ENCODE peak calls at places on chromosome 21, in four cellular contexts. B is heart right ventricle, O is small intestine, I is mesendoderm. W is an unnamed sample. For H3K4me1 and H3K27me3, the result is how much of the 10 kb centered on the place peaks cover.

GRCh38 chr21:37704751-37705150 is 211.5 kb downstream of the KCNJ6 start:
- DNase-seq in O (no peak), I (no peak), B (no peak), W (no peak)

GRCh38 chr21:26115899-26116298 is 54.7 kb downstream of the APP start:
- DNase-seq in B (no peak), I (no peak), O (no peak), W (no peak)

GRCh38 chr21:43861716-43862115 is 3.3 kb upstream of the AGPAT3 start:
- DNase-seq in O (no peak), I (no peak), B (no peak), W (no peak)

GRCh38 chr21:26686278-26686677 is 113.2 kb upstream of the CYYR1 start:
- DNase-seq in I (peak), O (peak), B (no peak), W (no peak)

GRCh38 chr21:38679531-38679930 is 126.2 kb upstream of the ETS2 start:
- DNase-seq in O (no peak), B (no peak), I (no peak), W (no peak)

GRCh38 chr21:25908495-25908894 is 173.7 kb downstream of the GABPA start:
- DNase-seq in B (no peak), O (no peak), I (no peak), W (no peak)

GRCh38 chr21:22871692-22872091 is 1873.5 kb downstream of the NCAM2 start:
- DNase-seq in O (no peak), B (no peak), I (no peak), W (no peak)

GRCh38 chr21:38286739-38287426 is 30.1 kb downstream of the KCNJ15 start:
- DNase-seq in B (no peak), I (no peak), O (no peak), W (no peak)

GRCh38 chr21:31117046-31117916 is 79.0 kb upstream of the KRTAP19-8 start:
- DNase-seq in B (no peak), O (no peak), I (peak), W (no peak)

GRCh38 chr21:27244796-27245195 is 277.9 kb upstream of the ADAMTS5 start:
- DNase-seq in O (no peak), I (no peak), B (no peak), W (no peak)

GRCh38 chr21:38308010-38308784 is 51.4 kb downstream of the KCNJ15 start:
- DNase-seq in B (no peak), I (no peak), O (no peak), W (no peak)

GRCh38 chr21:26041441-26042180 is 129.0 kb downstream of the APP start:
- DNase-seq in O (no peak), B (no peak), I (no peak), W (no peak)

GRCh38 chr21:27425574-27425973 is 458.7 kb upstream of the ADAMTS5 start:
- DNase-seq in B (no peak), O (no peak), I (peak), W (no peak)

GRCh38 chr21:29938968-29939858 is 583 bp downstream of the GRIK1 start:
- DNase-seq in O (no peak), I (peak), B (peak), W (no peak)

GRCh38 chr21:34008618-34009017 is 64.8 kb upstream of the MRPS6 start:
- DNase-seq in O (no peak), B (no peak), I (no peak), W (no peak)

GRCh38 chr21:27388835-27389234 is 421.9 kb upstream of the ADAMTS5 start:
- DNase-seq in O (no peak), B (no peak), I (no peak), W (no peak)

GRCh38 chr21:26405071-26405470 is 168.0 kb downstream of the CYYR1 start:
- DNase-seq in I (peak), O (no peak), B (no peak), W (no peak)

GRCh38 chr21:38267136-38267535 is 10.3 kb downstream of the KCNJ15 start:
- DNase-seq in O (no peak), B (no peak), I (no peak), W (no peak)

GRCh38 chr21:18602711-18603110 is 199.1 kb upstream of the TMPRSS15 start:
- DNase-seq in B (no peak), I (no peak), O (no peak), W (no peak)

GRCh38 chr21:29164330-29164942 is 34.0 kb downstream of the MAP3K7CL start:
- DNase-seq in B (no peak), O (peak), I (peak), W (no peak)

GRCh38 chr21:20445971-20446370 is 552.2 kb upstream of the NCAM2 start:
- DNase-seq in I (no peak), B (no peak), O (no peak), W (no peak)

GRCh38 chr21:9759972-9760371 is 761.4 kb upstream of the TPTE start:
- DNase-seq in B (no peak), O (no peak), I (no peak), W (no peak)

GRCh38 chr21:40618216-40618615 is 228.7 kb downstream of the DSCAM start:
- DNase-seq in O (no peak), I (no peak), B (no peak), W (no peak)

GRCh38 chr21:44637018-44637850 is at the start of gene KRTAP10-10:
- DNase-seq in O (no peak), I (no peak), B (no peak), W (no peak)

GRCh38 chr21:15667824-15668223 is 62.0 kb upstream of the USP25 start:
- DNase-seq in B (no peak), O (no peak), I (peak), W (no peak)

GRCh38 chr21:15671188-15671587 is 58.6 kb upstream of the USP25 start:
- DNase-seq in I (no peak), B (no peak), O (no peak), W (no peak)

GRCh38 chr21:15667010-15667409 is 62.8 kb upstream of the USP25 start:
- DNase-seq in B (no peak), I (no peak), O (no peak), W (no peak)

DNA sequence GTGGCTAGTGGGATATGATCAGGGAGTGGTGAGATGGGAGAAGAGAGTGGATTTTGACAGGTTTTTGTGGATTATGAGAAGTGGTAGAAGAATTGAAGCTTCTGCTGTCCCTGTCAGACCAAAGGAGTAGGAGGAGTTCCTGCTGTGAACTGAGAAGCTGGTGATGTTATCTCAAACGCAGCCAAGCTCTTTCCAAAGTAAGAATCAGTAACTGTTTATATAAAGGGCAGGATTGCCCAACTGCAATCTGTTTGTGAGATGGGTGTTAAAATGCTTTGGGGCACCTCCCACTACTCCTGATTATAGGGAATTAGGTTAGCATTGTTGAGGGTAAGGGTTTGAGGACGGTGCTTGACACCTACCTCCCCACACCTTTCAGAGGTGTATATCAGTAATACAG is 60.5 kb upstream of the USP25 start:
- DNase-seq in B (no peak), O (no peak), I (peak), W (no peak)
- H3K4me3 ChIP-seq in B (no peak), O (no peak), I (no peak), W (no peak)

DNA sequence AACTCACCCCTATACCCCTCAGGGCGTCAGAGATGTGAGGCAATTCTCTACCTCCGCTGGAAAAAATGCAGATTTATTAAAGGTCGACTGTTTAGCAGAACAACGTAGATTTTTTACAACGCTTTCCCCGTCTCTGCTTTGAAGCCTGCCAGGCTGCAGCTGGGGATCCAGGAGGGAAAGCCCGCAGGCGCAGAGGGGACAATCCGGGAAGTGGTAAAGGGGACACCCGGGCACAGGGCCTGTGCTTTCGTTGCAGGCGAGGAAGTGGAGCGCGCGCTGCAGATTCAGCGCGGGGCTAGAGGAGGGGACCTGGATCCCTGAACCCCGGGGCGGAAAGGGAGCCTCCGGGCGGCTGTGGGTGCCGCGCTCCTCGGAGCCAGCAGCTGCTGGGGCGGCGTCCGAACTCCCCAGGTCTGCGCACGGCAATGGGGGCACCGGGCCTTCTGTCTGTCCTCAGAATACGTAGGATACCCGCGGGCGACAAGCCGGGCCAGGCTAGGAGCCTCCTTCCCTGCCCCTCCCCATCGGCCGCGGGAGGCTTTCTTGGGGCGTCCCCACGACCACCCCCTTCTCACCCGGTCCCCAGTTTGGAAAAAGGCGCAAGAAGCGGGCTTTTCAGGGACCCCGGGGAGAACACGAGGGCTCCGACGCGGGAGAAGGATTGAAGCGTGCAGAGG is 5.5 kb downstream of the SIM2 start:
- DNase-seq in I (no peak), B (no peak), O (no peak), W (no peak)
- H3K4me1 ChIP-seq in I (under half), B (under half), O (under half), W (half or more)

GRCh38 chr21:42378418-42378817 is 12.1 kb upstream of the TFF1 start:
- DNase-seq in B (no peak), O (no peak), I (no peak), W (no peak)
- H3K27me3 ChIP-seq in B (under half), O (under half), I (under half), W (half or more)

DNA sequence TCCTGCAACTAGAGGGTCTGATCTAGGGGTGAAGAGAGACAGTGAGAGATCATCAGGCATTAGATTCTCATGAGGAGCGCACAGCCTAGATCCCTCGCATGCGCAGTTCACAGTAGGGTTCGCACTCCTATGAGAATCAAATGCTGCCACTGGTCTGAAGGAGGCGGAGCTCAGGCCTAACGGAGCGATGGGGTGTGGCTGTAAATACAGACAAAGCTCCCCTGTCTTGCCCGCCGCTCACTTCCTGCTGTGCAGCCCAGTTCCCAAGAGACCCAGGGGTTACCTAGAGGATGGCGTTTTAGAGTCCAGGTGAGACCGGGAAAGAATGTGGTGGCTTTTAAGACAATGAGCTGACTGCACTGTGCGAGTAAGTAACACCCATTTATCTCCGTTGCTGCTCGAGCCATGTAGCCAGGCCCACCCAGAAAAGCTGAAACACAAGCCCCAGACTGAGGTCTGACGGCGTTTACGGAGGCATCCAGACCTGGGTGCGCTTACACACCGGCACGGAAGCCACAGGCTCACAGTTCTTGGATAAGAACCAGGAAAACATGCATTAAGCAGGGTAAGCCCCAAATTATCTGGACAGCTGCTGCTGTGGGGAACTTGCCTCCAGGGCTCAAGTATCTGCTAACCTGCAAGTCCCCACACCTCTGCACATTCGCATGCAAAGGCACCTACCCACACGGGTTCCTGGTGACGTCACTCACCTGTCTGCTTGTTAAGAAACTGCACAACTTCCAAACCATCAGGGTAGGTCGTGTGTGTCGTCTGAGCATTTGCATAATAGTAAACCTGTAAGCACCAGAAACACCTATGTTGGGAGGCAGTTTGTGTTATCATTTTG is 12.5 kb downstream of the TCP10L start:
- DNase-seq in B (no peak), O (peak), I (no peak), W (no peak)
- H3K4me3 ChIP-seq in B (no peak), O (no peak), I (no peak), W (no peak)

DNA sequence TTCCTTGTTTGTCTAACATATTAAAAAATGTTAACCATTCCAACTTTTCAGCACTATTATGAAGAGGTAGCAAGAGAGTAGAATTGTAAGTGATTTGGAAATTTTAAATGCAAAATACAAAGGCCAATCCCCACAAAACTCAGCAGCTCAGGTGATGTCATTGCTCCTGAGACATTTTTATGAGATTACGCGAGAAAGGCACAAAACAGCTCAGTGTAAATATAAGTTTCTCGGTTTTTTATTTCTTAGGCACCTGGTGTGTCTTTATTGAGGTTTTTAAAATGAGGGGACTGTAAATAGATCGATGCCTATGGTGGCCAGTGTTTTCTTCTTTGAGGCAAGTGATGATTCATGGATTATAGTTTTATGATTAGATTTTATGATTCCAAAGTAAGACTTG is 6.1 kb downstream of the ABCG1 start:
- DNase-seq in I (no peak), O (no peak), B (no peak), W (no peak)
- H3K4me1 ChIP-seq in I (under half), O (under half), B (under half), W (half or more)

GRCh38 chr21:35100351-35100771 is 51.3 kb upstream of the RUNX1 start:
- DNase-seq in B (no peak), I (no peak), O (no peak), W (no peak)
- H3K27me3 ChIP-seq in B (under half), I (under half), O (under half), W (half or more)

GRCh38 chr21:46065993-46066842 is 31.7 kb upstream of the COL6A2 start:
- DNase-seq in O (no peak), B (peak), I (no peak), W (no peak)
- H3K4me3 ChIP-seq in O (no peak), B (no peak), I (no peak), W (peak)

W was measured in left ventricle myocardium inferior.